ENCODE peak calls at places on chromosomes 5 and 9, in ten cellular contexts. E, Y, C, O, P, K, L, F, A and U are unnamed samples.

GRCh38 chr9:116323571-116323970 is 170.0 kb downstream of the PAPPA start:
- DNase-seq in E (no peak), Y (no peak), C (no peak), O (no peak), P (no peak), K (no peak), L (no peak), F (no peak), A (no peak), U (no peak)

GRCh38 chr5:140978987-140979386 is 12.7 kb downstream of the PCDHAC2 start:
- DNase-seq in E (no peak), Y (no peak), C (no peak), O (no peak), P (no peak), K (no peak), L (no peak), F (no peak), A (no peak), U (no peak)

GRCh38 chr5:163386352-163386751 is 51.0 kb upstream of the CCNG1 start:
- DNase-seq in E (no peak), Y (no peak), C (no peak), O (no peak), P (no peak), K (no peak), L (no peak), F (no peak), A (no peak), U (no peak)

GRCh38 chr5:151700816-151701215 is 14.1 kb upstream of the SPARC start:
- DNase-seq in E (no peak), Y (no peak), C (no peak), O (peak), P (no peak), K (no peak), L (no peak), F (no peak), A (no peak), U (no peak)

GRCh38 chr5:10528056-10528816 is 35.6 kb upstream of the ANKRD33B start:
- DNase-seq in E (no peak), Y (no peak), C (no peak), O (no peak), P (peak), K (no peak), L (no peak), F (peak), A (no peak), U (no peak)

GRCh38 chr5:43515678-43516048 is 715 bp upstream of the C5orf34 start:
- DNase-seq in E (no peak), Y (no peak), C (no peak), O (peak), P (no peak), K (no peak), L (no peak), F (no peak), A (no peak), U (no peak)

GRCh38 chr9:76703270-76703669 is 61.0 kb upstream of the PCA3 start:
- DNase-seq in E (peak), Y (no peak), C (no peak), O (no peak), P (no peak), K (no peak), L (no peak), F (no peak), A (no peak), U (no peak)

GRCh38 chr9:10250200-10250599 is 362.6 kb downstream of the PTPRD start:
- DNase-seq in E (no peak), Y (no peak), C (no peak), O (no peak), P (no peak), K (no peak), L (no peak), F (no peak), A (no peak), U (no peak)

GRCh38 chr9:121268598-121269029 is 652 bp downstream of the GSN start:
- DNase-seq in E (no peak), Y (no peak), C (no peak), O (peak), P (no peak), K (no peak), L (no peak), F (no peak), A (no peak), U (peak)

GRCh38 chr9:121266906-121267650 is 884 bp upstream of the GSN start:
- DNase-seq in E (no peak), Y (no peak), C (no peak), O (no peak), P (no peak), K (peak), L (no peak), F (peak), A (no peak), U (no peak)

GRCh38 chr9:121269030-121269887 is 1.3 kb downstream of the GSN start:
- DNase-seq in E (no peak), Y (no peak), C (no peak), O (no peak), P (no peak), K (peak), L (no peak), F (no peak), A (peak), U (peak)

GRCh38 chr9:121266356-121266755 is 1.6 kb upstream of the GSN start:
- DNase-seq in E (no peak), Y (no peak), C (no peak), O (no peak), P (no peak), K (no peak), L (no peak), F (no peak), A (no peak), U (no peak)

DNA sequence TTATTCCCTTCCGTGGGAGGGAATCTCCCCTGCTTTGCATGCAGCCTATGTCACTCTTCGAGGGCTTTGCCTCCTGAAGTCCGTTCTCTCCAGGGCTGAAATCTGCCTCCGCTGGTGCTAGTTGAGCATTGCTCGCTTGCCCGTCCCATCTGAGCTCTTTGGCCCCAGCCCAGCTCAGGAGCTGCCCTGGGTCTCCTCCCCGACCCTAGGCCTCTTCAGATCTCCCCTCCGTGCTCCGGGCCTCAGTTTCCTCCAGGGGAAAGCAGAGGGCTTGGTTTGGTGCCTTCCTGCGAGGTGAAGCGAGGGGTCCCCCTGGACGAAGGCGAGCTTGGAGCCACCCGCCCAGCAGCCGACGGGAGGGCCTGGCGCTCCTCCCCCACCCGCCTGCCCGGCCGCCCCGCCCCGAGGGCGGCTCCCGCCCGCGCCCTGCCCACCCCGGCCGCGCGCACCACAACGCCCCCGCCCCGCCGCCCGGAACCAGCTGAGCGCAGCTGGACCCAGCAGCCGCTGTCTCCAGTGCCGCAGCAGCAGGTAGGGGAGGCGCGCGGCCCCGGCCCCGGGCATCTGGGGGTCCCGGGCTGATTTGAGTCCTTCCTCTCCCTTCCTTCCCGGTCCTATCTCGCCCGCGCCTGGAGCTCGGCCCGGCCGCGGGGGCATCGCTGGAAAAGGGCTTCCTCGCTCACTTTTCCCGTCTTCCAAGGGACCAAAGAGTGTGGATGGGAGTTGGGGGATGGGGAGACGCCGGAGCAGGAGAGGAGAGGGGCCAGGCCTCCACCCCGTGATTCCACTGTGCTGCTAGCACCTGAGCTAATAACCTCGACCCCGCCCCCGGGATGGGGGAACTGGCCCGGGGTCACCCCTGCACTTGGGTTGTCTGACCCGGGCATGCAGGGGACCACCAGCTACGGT is at the start of gene GSN:
- DNase-seq in E (peak), Y (peak), C (peak), O (peak), P (peak), K (peak), L (peak), F (peak), A (peak), U (peak)
- TF ChIP-seq CTCF in E (no peak), Y (no peak), C (no peak), O (no peak), P (no peak), K (peak), L (no peak), F (peak), A (no peak), U (no peak)

GRCh38 chr9:108184941-108185340 is 670.8 kb downstream of the ACTL7B start:
- DNase-seq in E (no peak), Y (no peak), C (no peak), O (no peak), P (peak), K (no peak), L (peak), F (peak), A (no peak), U (peak)
- TF ChIP-seq CTCF in E (no peak), Y (no peak), C (no peak), O (no peak), P (no peak), K (no peak), L (no peak), F (no peak), A (no peak), U (no peak)

DNA sequence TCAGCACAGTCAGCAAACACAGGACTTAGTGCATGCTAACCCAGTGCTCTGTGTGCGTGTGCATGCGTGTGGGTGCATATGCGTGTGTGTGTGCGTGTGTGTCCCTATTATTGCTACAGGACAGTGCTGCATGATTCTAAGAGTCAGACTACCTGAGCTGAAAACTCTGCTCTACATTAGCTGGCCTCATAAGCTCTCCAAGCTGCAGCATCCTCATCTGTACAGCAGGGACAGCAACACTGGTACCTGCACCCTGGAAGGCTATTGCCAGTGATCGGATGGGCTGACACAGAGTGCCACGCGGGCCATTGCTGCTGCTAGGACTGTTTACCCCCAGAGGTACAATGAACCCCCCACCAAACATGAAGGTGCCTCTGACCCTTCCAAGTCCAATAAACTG is 1.2 kb downstream of the ADAMTS12 start:
- DNase-seq in E (no peak), Y (peak), C (peak), O (no peak), P (no peak), K (peak), L (no peak), F (peak), A (peak), U (no peak)
- TF ChIP-seq CTCF in E (no peak), Y (no peak), C (no peak), O (no peak), P (no peak), K (peak), L (no peak), F (peak), A (no peak), U (no peak)

GRCh38 chr5:127878174-127878750 is 175.1 kb downstream of the CCDC192 start:
- DNase-seq in E (peak), Y (peak), C (peak), O (peak), P (peak), K (peak), L (no peak), F (peak), A (peak), U (peak)

GRCh38 chr5:127876384-127876783 is 173.2 kb downstream of the CCDC192 start:
- DNase-seq in E (no peak), Y (no peak), C (no peak), O (no peak), P (no peak), K (no peak), L (no peak), F (no peak), A (no peak), U (no peak)

GRCh38 chr5:127872494-127872893 is 169.3 kb downstream of the CCDC192 start:
- DNase-seq in E (no peak), Y (no peak), C (no peak), O (no peak), P (no peak), K (no peak), L (no peak), F (no peak), A (no peak), U (no peak)

GRCh38 chr5:127871448-127872153 is 168.4 kb downstream of the CCDC192 start:
- DNase-seq in E (no peak), Y (no peak), C (no peak), O (no peak), P (peak), K (no peak), L (no peak), F (peak), A (no peak), U (no peak)

GRCh38 chr5:127875235-127876021 is 172.2 kb downstream of the CCDC192 start:
- DNase-seq in E (peak), Y (peak), C (peak), O (peak), P (peak), K (peak), L (peak), F (peak), A (peak), U (peak)
- TF ChIP-seq CTCF in E (peak), Y (no peak), C (peak), O (peak), P (peak), K (peak), L (peak), F (peak), A (peak), U (peak)

DNA sequence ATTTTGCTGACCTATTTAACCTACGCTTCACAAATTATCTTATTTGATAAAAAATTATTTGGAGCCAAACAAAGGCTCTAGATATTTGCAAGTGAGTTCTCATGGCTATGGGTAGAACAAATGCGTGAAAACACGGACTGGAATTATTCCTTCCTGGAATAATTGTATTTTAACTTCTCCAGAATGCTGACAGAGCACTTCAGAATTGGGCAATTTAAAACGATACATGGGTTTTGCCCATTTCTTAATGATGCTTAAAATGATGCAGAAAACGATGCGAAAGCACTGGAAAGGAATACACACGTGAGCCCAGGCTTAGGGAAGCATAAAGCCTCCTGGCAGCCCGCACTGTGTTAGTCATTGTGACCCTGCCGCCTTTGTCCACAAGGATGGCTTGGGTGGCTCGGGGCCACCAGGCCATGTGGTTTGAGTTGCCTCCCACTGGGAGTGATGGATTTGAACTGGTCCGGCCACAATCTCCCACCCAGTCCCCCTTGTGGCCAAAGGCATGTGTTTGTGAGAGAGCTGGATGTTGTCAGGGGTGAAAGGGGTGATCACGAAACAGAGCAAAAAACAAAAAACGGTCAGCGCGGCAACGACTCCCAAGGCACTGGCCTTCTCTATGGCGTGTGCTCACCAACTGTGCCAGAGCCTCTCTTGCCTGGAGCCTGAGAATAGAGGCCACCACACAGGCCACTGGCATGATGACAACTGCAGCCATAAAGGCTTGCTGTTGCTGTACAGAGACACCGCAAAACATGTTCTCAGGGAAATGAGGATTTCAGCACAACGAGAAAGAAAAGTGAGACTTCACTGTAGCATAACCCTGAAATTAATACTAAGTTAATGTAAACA is 234.2 kb upstream of the ADAMTS16 start:
- DNase-seq in E (no peak), Y (peak), C (no peak), O (no peak), P (no peak), K (peak), L (peak), F (peak), A (peak), U (no peak)
- TF ChIP-seq CTCF in E (no peak), Y (no peak), C (no peak), O (no peak), P (no peak), K (peak), L (no peak), F (no peak), A (peak), U (no peak)

GRCh38 chr5:61330879-61331406 is 1.1 kb upstream of the ZSWIM6 start:
- DNase-seq in E (peak), Y (peak), C (peak), O (peak), P (peak), K (peak), L (peak), F (peak), A (peak), U (peak)
- TF ChIP-seq CTCF in E (peak), Y (no peak), C (peak), O (no peak), P (peak), K (peak), L (peak), F (peak), A (peak), U (no peak)

GRCh38 chr5:160054047-160054446 is 45.1 kb downstream of the TTC1 start:
- DNase-seq in E (no peak), Y (no peak), C (no peak), O (no peak), P (no peak), K (no peak), L (no peak), F (peak), A (no peak), U (no peak)
- TF ChIP-seq CTCF in E (no peak), Y (no peak), C (no peak), O (no peak), P (no peak), K (no peak), L (no peak), F (no peak), A (no peak), U (no peak)

GRCh38 chr5:172949426-172949825 is 9.8 kb upstream of the RPL26L1 start:
- DNase-seq in E (no peak), Y (no peak), C (no peak), O (no peak), P (no peak), K (no peak), L (no peak), F (no peak), A (no peak), U (no peak)

GRCh38 chr5:172952034-172952511 is 7.2 kb upstream of the RPL26L1 start:
- DNase-seq in E (no peak), Y (no peak), C (no peak), O (no peak), P (no peak), K (no peak), L (no peak), F (no peak), A (no peak), U (no peak)

GRCh38 chr5:172953776-172954189 is 5.4 kb upstream of the RPL26L1 start:
- DNase-seq in E (no peak), Y (no peak), C (no peak), O (no peak), P (peak), K (no peak), L (no peak), F (peak), A (no peak), U (no peak)

GRCh38 chr5:172950176-172950965 is 8.9 kb upstream of the RPL26L1 start:
- DNase-seq in E (no peak), Y (no peak), C (no peak), O (no peak), P (no peak), K (no peak), L (no peak), F (no peak), A (no peak), U (no peak)

DNA sequence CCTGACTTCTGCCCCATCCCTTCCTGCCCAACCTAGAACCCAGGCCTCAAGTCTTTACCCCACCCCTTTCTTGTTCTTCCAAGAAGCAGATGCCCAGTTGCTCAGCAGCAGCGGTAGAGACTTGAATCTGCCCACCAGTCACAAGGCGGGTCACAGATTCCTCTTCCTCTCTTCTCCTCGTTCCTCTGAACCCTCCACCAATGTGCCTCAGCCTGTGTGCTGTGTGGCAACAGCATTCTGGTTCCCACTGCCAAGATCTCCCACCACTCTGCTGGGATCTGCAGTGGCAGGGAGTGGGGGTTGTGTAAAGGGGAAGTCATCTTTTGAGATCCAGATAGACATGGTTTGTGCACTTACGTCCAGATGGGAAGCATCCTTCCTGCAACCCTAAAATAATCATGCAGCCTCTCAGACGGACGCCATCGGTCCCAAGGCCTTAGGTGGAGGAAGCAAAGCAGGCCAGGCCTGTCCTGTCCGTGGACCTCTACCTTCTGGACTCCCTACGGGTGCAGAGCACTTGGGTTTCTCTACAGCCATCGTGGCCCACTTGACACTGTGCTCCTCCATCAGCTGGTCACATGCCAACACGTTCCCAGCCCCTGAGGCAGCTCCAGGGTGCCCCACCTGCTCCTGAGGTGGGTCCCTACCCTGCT is 7.7 kb upstream of the RPL26L1 start:
- DNase-seq in E (no peak), Y (no peak), C (no peak), O (no peak), P (no peak), K (no peak), L (no peak), F (no peak), A (no peak), U (no peak)
- TF ChIP-seq CTCF in E (no peak), Y (no peak), C (no peak), O (no peak), P (no peak), K (no peak), L (no peak), F (no peak), A (no peak), U (no peak)